ENCODE peak calls at places on chromosomes 12 and 14, in four cellular contexts. Y, R, C and K are unnamed samples.

GRCh38 chr14:53542692-53543091 is 389.6 kb upstream of the DDHD1 start:
- DNase-seq in Y (no peak), R (no peak), C (no peak), K (no peak)

GRCh38 chr14:91138511-91139359 is 24.9 kb downstream of the DGLUCY start:
- DNase-seq in Y (no peak), R (peak), C (no peak), K (no peak)

GRCh38 chr14:87934185-87934584 is 58.8 kb downstream of the GALC start:
- DNase-seq in Y (no peak), R (no peak), C (no peak), K (no peak)

GRCh38 chr12:91098942-91099341 is 12.4 kb downstream of the LUM start:
- DNase-seq in Y (no peak), R (no peak), C (no peak), K (no peak)

GRCh38 chr14:103868242-103868897 is 21.0 kb upstream of the PPP1R13B start:
- DNase-seq in Y (no peak), R (no peak), C (no peak), K (no peak)

GRCh38 chr12:122747224-122748175 is 5.1 kb upstream of the DENR start:
- DNase-seq in Y (no peak), R (no peak), C (no peak), K (no peak)

GRCh38 chr14:87131879-87132278 is 861.1 kb downstream of the GALC start:
- DNase-seq in Y (peak), R (no peak), C (no peak), K (no peak)

GRCh38 chr12:12182926-12183325 is 83.9 kb downstream of the LRP6 start:
- DNase-seq in Y (no peak), R (no peak), C (no peak), K (peak)

GRCh38 chr12:2412305-2412643 is 359.5 kb downstream of the CACNA1C start:
- DNase-seq in Y (no peak), R (no peak), C (no peak), K (no peak)

GRCh38 chr12:108567974-108568652 is 5.7 kb downstream of the ISCU start:
- DNase-seq in Y (no peak), R (no peak), C (no peak), K (no peak)

GRCh38 chr14:75182820-75183219 is 6.4 kb upstream of the TMED10 start:
- DNase-seq in Y (no peak), R (no peak), C (no peak), K (no peak)

GRCh38 chr12:52268212-52268611 is 6.2 kb upstream of the KRT86 start:
- DNase-seq in Y (no peak), R (no peak), C (no peak), K (no peak)

GRCh38 chr12:132483612-132484011 is 6.3 kb upstream of the FBRSL1 start:
- DNase-seq in Y (no peak), R (no peak), C (no peak), K (no peak)

GRCh38 chr12:130993759-130994670 is 40.3 kb downstream of the ADGRD1 start:
- DNase-seq in Y (no peak), R (no peak), C (peak), K (no peak)

GRCh38 chr12:132415456-132416120 is 74.4 kb upstream of the FBRSL1 start:
- DNase-seq in Y (no peak), R (no peak), C (no peak), K (no peak)